ENCODE peak calls at places on chromosomes 1 and 21, in six cellular contexts. N, P, A, Z, J and K are unnamed samples.

GRCh38 chr1:31912839-31913239 is 25.3 kb downstream of the PTP4A2 start:
- DNase-seq in N (no peak), P (no peak), A (no peak), Z (no peak), J (no peak), K (no peak)

GRCh38 chr1:115781343-115781742 is 12.8 kb upstream of the CASQ2 start:
- DNase-seq in N (no peak), P (no peak), A (peak; percentile 76), Z (no peak), J (no peak), K (no peak)

GRCh38 chr1:40806724-40807675 is 23.4 kb downstream of the KCNQ4 start:
- DNase-seq in N (no peak), P (no peak), A (no peak), Z (no peak), J (no peak), K (no peak)

GRCh38 chr1:119453021-119453420 is 38.1 kb downstream of the HSD3B2 start:
- DNase-seq in N (peak; percentile 56), P (no peak), A (peak; percentile 33), Z (no peak), J (no peak), K (no peak)

GRCh38 chr21:44865561-44866280 is 7.8 kb downstream of the PTTG1IP start:
- DNase-seq in N (no peak), P (no peak), A (no peak), Z (no peak), J (no peak), K (no peak)

GRCh38 chr21:42257091-42257760 is 38.3 kb downstream of the ABCG1 start:
- DNase-seq in N (no peak), P (no peak), A (no peak), Z (no peak), J (no peak), K (no peak)

GRCh38 chr1:37868466-37868865 is 9.1 kb upstream of the MTF1 start:
- DNase-seq in N (no peak), P (no peak), A (no peak), Z (no peak), J (no peak), K (no peak)

GRCh38 chr1:235622933-235623790 is 26.4 kb downstream of the GNG4 start:
- DNase-seq in N (no peak), P (no peak), A (no peak), Z (no peak), J (no peak), K (no peak)

GRCh38 chr1:35350872-35351271 is 82.4 kb downstream of the ZMYM4 start:
- DNase-seq in N (no peak), P (no peak), A (no peak), Z (no peak), J (no peak), K (no peak)

GRCh38 chr21:33078907-33079582 is 9.1 kb downstream of the OLIG1 start:
- DNase-seq in N (peak; percentile 84), P (peak; percentile 71), A (peak; percentile 9), Z (peak; percentile 36), J (no peak), K (no peak)

GRCh38 chr1:43803105-43803504 is 95.8 kb downstream of the ST3GAL3 start:
- DNase-seq in N (no peak), P (no peak), A (no peak), Z (no peak), J (no peak), K (no peak)

GRCh38 chr1:230012093-230012393 is 55.0 kb upstream of the GALNT2 start:
- DNase-seq in N (no peak), P (no peak), A (no peak), Z (no peak), J (no peak), K (no peak)

GRCh38 chr1:32246888-32247273 is at the start of gene FAM167B:
- DNase-seq in N (no peak), P (no peak), A (peak; percentile 28), Z (no peak), J (no peak), K (peak; percentile 41)

GRCh38 chr1:32759997-32760623 is 57.0 kb downstream of the YARS1 start:
- DNase-seq in N (peak; percentile 90), P (no peak), A (no peak), Z (peak; percentile 92), J (no peak), K (no peak)

GRCh38 chr1:167899253-167899681 is 14.7 kb downstream of the ADCY10 start:
- DNase-seq in N (no peak), P (no peak), A (no peak), Z (no peak), J (no peak), K (no peak)

GRCh38 chr1:181350146-181350545 is 133.2 kb upstream of the CACNA1E start:
- DNase-seq in N (no peak), P (no peak), A (no peak), Z (no peak), J (no peak), K (no peak)

GRCh38 chr1:209743145-209743482 is 12.7 kb upstream of the TRAF3IP3 start:
- DNase-seq in N (peak; percentile 53), P (no peak), A (peak; percentile 91), Z (no peak), J (peak; percentile 90), K (no peak)

GRCh38 chr21:19322360-19322759 is 918.8 kb upstream of the TMPRSS15 start:
- DNase-seq in N (no peak), P (no peak), A (no peak), Z (no peak), J (no peak), K (no peak)

GRCh38 chr1:208154679-208155078 is 89.5 kb downstream of the PLXNA2 start:
- DNase-seq in N (no peak), P (no peak), A (no peak), Z (no peak), J (no peak), K (no peak)

GRCh38 chr1:147177611-147178370 is 5.5 kb upstream of the PRKAB2 start:
- DNase-seq in N (no peak), P (no peak), A (peak; percentile 32), Z (no peak), J (no peak), K (peak; percentile 10)

GRCh38 chr21:45983981-45984551 is 2.5 kb downstream of the COL6A1 start:
- DNase-seq in N (no peak), P (no peak), A (no peak), Z (no peak), J (no peak), K (no peak)

GRCh38 chr1:38559180-38559874 is 300.2 kb downstream of the RRAGC start:
- DNase-seq in N (no peak), P (peak; percentile 91), A (no peak), Z (no peak), J (no peak), K (no peak)

GRCh38 chr21:29349702-29350101 is 51.0 kb downstream of the BACH1 start:
- DNase-seq in N (no peak), P (no peak), A (no peak), Z (no peak), J (no peak), K (no peak)

GRCh38 chr1:4375812-4376211 is 278.6 kb upstream of the AJAP1 start:
- DNase-seq in N (peak; percentile 80), P (no peak), A (no peak), Z (no peak), J (no peak), K (no peak)

GRCh38 chr1:114341886-114342285 is 169.1 kb downstream of the TRIM33 start:
- DNase-seq in N (no peak), P (no peak), A (peak; percentile 58), Z (no peak), J (peak; percentile 20), K (no peak)

GRCh38 chr1:228008391-228009115 is 1.8 kb downstream of the WNT3A start:
- DNase-seq in N (no peak), P (no peak), A (no peak), Z (no peak), J (no peak), K (no peak)